ENCODE peak calls at places on chromosomes 7 and 10, in four cellular contexts. One of them, this sample, is unnamed.

GRCh38 chr7:141731476-141732149 is 6.5 kb upstream of the SSBP1 start:
- DNase-seq in AG10803: no peak
- DNase-seq in cardiac fibroblast: no peak
- DNase-seq in A549: no peak
- DNase-seq in this sample: no peak

GRCh38 chr10:100993986-100994708 is 5.5 kb upstream of the LZTS2 start:
- DNase-seq in A549: peak; percentile 54
- DNase-seq in AG10803: peak; percentile 33
- DNase-seq in cardiac fibroblast: peak; percentile 57
- DNase-seq in this sample: no peak

GRCh38 chr10:123381271-123381670 is 227.1 kb downstream of the BUB3 start:
- DNase-seq in A549: no peak
- DNase-seq in AG10803: no peak
- DNase-seq in cardiac fibroblast: peak; percentile 24
- DNase-seq in this sample: no peak

GRCh38 chr7:128794020-128794419 is 2.3 kb downstream of the CCDC136 start:
- DNase-seq in AG10803: no peak
- DNase-seq in A549: peak; percentile 22
- DNase-seq in cardiac fibroblast: no peak
- DNase-seq in this sample: no peak

GRCh38 chr7:120985130-120985758 is 3.3 kb upstream of the CPED1 start:
- DNase-seq in cardiac fibroblast: no peak
- DNase-seq in A549: no peak
- DNase-seq in AG10803: no peak
- DNase-seq in this sample: no peak

GRCh38 chr7:108794466-108794865 is 224.8 kb downstream of the DNAJB9 start:
- DNase-seq in cardiac fibroblast: no peak
- DNase-seq in AG10803: no peak
- DNase-seq in A549: no peak
- DNase-seq in this sample: no peak

GRCh38 chr7:159027803-159028455 is 116.7 kb downstream of the VIPR2 start:
- DNase-seq in AG10803: no peak
- DNase-seq in cardiac fibroblast: no peak
- DNase-seq in A549: no peak
- DNase-seq in this sample: no peak

GRCh38 chr10:33115720-33116119 is 157.7 kb upstream of the ITGB1 start:
- DNase-seq in A549: peak; percentile 31
- DNase-seq in cardiac fibroblast: peak; percentile 71
- DNase-seq in AG10803: peak; percentile 44
- DNase-seq in this sample: no peak

GRCh38 chr10:38003026-38003425 is 7.4 kb upstream of the ZNF33A start:
- DNase-seq in A549: no peak
- DNase-seq in AG10803: no peak
- DNase-seq in cardiac fibroblast: no peak
- DNase-seq in this sample: no peak

GRCh38 chr7:75565129-75565528 is 73.0 kb downstream of the SPDYE5 start:
- DNase-seq in A549: peak; percentile 15
- DNase-seq in cardiac fibroblast: peak; percentile 92
- DNase-seq in AG10803: peak; percentile 91
- DNase-seq in this sample: peak; percentile 82

GRCh38 chr10:56319386-56319785 is 41.7 kb downstream of the ZWINT start:
- DNase-seq in cardiac fibroblast: peak; percentile 16
- DNase-seq in A549: peak; percentile 2
- DNase-seq in AG10803: peak; percentile 4
- DNase-seq in this sample: no peak

GRCh38 chr7:90530263-90530662 is 60.8 kb downstream of the PTTG1IP2 start:
- DNase-seq in A549: no peak
- DNase-seq in AG10803: peak; percentile 9
- DNase-seq in cardiac fibroblast: peak; percentile 70
- DNase-seq in this sample: no peak

GRCh38 chr10:103612462-103613365 is 119.2 kb downstream of the NEURL1 start:
- DNase-seq in cardiac fibroblast: peak; percentile 84
- DNase-seq in A549: no peak
- DNase-seq in AG10803: peak; percentile 75
- DNase-seq in this sample: peak; percentile 34

GRCh38 chr7:5776894-5777645 is 4.4 kb downstream of the RNF216 start:
- DNase-seq in cardiac fibroblast: no peak
- DNase-seq in AG10803: no peak
- DNase-seq in A549: no peak
- DNase-seq in this sample: no peak

GRCh38 chr10:52566471-52567246 is 205.9 kb downstream of the MBL2 start:
- DNase-seq in cardiac fibroblast: peak; percentile 88
- DNase-seq in A549: peak; percentile 65
- DNase-seq in AG10803: peak; percentile 71
- DNase-seq in this sample: no peak

GRCh38 chr10:132865851-132866600 is 76.3 kb downstream of the CFAP46 start:
- DNase-seq in cardiac fibroblast: no peak
- DNase-seq in AG10803: no peak
- DNase-seq in A549: no peak
- DNase-seq in this sample: no peak

GRCh38 chr10:35041502-35041879 is 48.6 kb downstream of the CUL2 start:
- DNase-seq in cardiac fibroblast: peak; percentile 61
- DNase-seq in AG10803: peak; percentile 30
- DNase-seq in A549: no peak
- DNase-seq in this sample: no peak

GRCh38 chr10:42652860-42653259 is 14.5 kb upstream of the ZNF33B start:
- DNase-seq in A549: no peak
- DNase-seq in cardiac fibroblast: no peak
- DNase-seq in AG10803: no peak
- DNase-seq in this sample: no peak

GRCh38 chr10:70866424-70866823 is 21.9 kb downstream of the PCBD1 start:
- DNase-seq in AG10803: peak; percentile 22
- DNase-seq in cardiac fibroblast: peak; percentile 23
- DNase-seq in A549: no peak
- DNase-seq in this sample: no peak

GRCh38 chr7:130277763-130278643 is 11.3 kb downstream of the CPA2 start:
- DNase-seq in AG10803: peak; percentile 75
- DNase-seq in A549: peak; percentile 48
- DNase-seq in cardiac fibroblast: peak; percentile 78
- DNase-seq in this sample: no peak

GRCh38 chr10:130471486-130471885 is 335.3 kb downstream of the GLRX3 start:
- DNase-seq in A549: no peak
- DNase-seq in AG10803: no peak
- DNase-seq in cardiac fibroblast: no peak
- DNase-seq in this sample: no peak

GRCh38 chr10:3785251-3785848 is 341 bp upstream of the KLF6 start:
- DNase-seq in A549: peak; percentile 97
- DNase-seq in AG10803: peak; percentile 96
- DNase-seq in cardiac fibroblast: peak; percentile 98
- DNase-seq in this sample: no peak

GRCh38 chr10:44293306-44293778 is 91.6 kb downstream of the CXCL12 start:
- DNase-seq in cardiac fibroblast: peak; percentile 38
- DNase-seq in A549: no peak
- DNase-seq in AG10803: no peak
- DNase-seq in this sample: no peak

GRCh38 chr7:122597277-122597676 is 101.6 kb downstream of the RNF133 start:
- DNase-seq in cardiac fibroblast: no peak
- DNase-seq in A549: no peak
- DNase-seq in AG10803: no peak
- DNase-seq in this sample: no peak

GRCh38 chr10:132427939-132428367 is 31.0 kb downstream of the PWWP2B start:
- DNase-seq in A549: no peak
- DNase-seq in AG10803: no peak
- DNase-seq in cardiac fibroblast: no peak
- DNase-seq in this sample: no peak

DNA sequence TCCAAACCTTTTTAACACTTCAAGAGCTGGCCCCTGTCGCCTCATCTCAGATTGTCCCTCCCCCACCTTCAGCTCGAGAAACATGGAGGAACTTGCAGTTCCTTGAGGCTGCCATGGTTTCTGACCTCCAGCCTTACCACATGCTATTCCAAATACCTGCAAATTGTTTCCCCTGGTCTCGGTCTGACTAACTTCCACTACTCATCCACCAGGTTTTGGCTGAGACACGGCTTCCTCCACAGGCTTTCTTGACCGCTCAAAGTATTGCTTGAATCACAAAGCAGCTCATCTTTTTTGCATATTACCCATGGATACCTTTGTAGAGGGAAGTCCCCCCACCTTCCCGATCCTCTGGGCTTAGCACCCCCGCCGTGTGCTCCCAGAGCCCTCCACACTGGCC is 5.2 kb upstream of the SAMD8 start:
- DNase-seq in cardiac fibroblast: no peak
- DNase-seq in AG10803: no peak
- DNase-seq in A549: no peak
- DNase-seq in this sample: no peak
- H3K4me3 ChIP-seq in cardiac fibroblast: no peak overlapping the region
- H3K4me3 ChIP-seq in AG10803: no peak overlapping the region
- H3K4me3 ChIP-seq in A549: no peak overlapping the region
- H3K4me3 ChIP-seq in this sample: no peak overlapping the region

GRCh38 chr7:51340029-51340838 is 23.6 kb upstream of the COBL start:
- DNase-seq in A549: no peak
- DNase-seq in cardiac fibroblast: no peak
- DNase-seq in AG10803: no peak
- DNase-seq in this sample: no peak
- TF ChIP-seq CTCF in A549: no peak
- TF ChIP-seq CTCF in cardiac fibroblast: no peak
- TF ChIP-seq CTCF in AG10803: no peak
- TF ChIP-seq CTCF in this sample: no peak

DNA sequence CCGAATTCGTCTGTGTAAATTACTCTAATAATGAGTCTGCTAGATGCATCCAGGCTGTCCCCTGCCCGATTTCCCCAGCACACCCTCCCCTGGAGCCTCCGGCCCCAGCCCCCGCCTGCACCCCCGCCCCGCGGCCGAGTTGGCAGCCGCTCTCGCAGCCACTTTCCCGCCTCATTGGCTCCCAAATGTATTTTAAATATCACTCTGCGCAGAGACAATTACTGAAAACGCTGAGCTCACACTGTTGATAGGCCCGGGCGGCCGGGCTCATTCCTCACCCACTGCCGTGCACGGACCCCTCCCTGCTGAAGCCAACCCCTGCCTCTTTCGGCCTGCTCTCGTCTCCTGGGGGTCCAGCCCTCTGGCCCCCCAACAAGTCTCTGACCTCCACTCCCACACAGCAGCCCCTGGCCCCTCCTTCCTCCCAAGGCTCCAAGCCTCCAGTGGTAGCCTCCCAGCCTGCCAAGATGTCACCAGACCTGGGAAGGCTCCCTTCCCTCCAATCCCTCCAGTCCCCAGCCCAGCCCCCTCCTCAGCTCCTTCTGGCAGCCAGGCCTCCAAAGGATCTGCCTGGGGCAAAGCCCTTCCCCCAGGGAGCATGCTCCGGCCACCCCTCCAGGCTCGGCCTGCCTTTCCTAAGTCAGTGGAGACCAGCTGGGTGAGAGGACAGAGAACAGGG is 11.0 kb downstream of the H2BK1 start:
- DNase-seq in cardiac fibroblast: no peak
- DNase-seq in A549: no peak
- DNase-seq in AG10803: no peak
- DNase-seq in this sample: no peak
- H3K4me3 ChIP-seq in cardiac fibroblast: no peak overlapping the region
- H3K4me3 ChIP-seq in A549: no peak overlapping the region
- H3K4me3 ChIP-seq in AG10803: no peak overlapping the region
- H3K4me3 ChIP-seq in this sample: no peak overlapping the region

DNA sequence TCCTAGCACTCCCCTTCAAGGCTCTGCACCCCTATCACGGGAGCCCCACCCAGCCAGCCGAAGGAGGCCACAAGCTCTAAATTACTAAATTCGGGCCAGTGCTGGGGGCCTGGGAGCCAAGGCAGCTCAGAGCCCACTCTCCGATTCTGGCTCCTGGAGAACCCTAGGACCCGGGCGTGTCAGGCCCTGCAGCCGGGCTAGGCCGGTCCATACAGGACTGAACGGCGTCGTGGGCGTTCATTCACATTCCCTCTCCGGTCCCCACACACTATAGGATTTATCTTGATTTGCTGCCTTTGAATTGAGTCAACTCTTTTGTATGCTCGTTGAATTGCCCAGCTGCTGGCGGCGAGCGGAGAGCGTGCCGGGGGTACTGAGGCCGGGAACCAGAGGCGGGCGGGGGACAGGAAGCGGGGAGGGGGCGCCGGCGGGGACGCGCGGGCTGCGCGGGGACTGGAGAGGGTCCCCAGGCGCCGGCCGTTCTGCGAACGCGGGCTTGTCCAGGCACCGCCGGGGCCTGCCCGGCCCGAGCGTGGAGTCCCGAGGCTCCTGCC is 1.1 kb upstream of the ELFN1 start:
- DNase-seq in AG10803: no peak
- DNase-seq in cardiac fibroblast: no peak
- DNase-seq in A549: no peak
- DNase-seq in this sample: no peak
- TF ChIP-seq CTCF in AG10803: no peak
- TF ChIP-seq CTCF in cardiac fibroblast: no peak
- TF ChIP-seq CTCF in A549: no peak
- TF ChIP-seq CTCF in this sample: no peak

This sample was measured in BJ.